ENCODE peak calls at places on chromosomes 1 and 21, in four cellular contexts. One of them, this sample, is unnamed.
A peak's percentile ranks its signal among the peaks of the same experiment; 100 is the strongest.

GRCh38 chr1:97377432-97378034 is 543.3 kb downstream of the DPYD start:
- DNase-seq in K562: no peak
- DNase-seq in IMR-90: no peak
- DNase-seq in GM12878: no peak
- DNase-seq in this sample: no peak

GRCh38 chr21:34908424-34909055 is 140.6 kb downstream of the RUNX1 start:
- DNase-seq in IMR-90: no peak
- DNase-seq in K562: peak; percentile 93
- DNase-seq in GM12878: no peak
- DNase-seq in this sample: no peak

GRCh38 chr1:72846891-72847290 is 564.6 kb upstream of the NEGR1 start:
- DNase-seq in K562: no peak
- DNase-seq in GM12878: no peak
- DNase-seq in IMR-90: no peak
- DNase-seq in this sample: no peak

GRCh38 chr1:109040627-109041613 is 982 bp downstream of the WDR47 start:
- DNase-seq in GM12878: no peak
- DNase-seq in K562: peak; percentile 36
- DNase-seq in IMR-90: no peak
- DNase-seq in this sample: peak; percentile 43

GRCh38 chr1:168728452-168729404 is at the start of gene DPT:
- DNase-seq in IMR-90: peak; percentile 9
- DNase-seq in K562: no peak
- DNase-seq in GM12878: no peak
- DNase-seq in this sample: no peak

GRCh38 chr1:159949123-159949522 is 3.7 kb upstream of the IGSF9 start:
- DNase-seq in K562: no peak
- DNase-seq in IMR-90: no peak
- DNase-seq in GM12878: no peak
- DNase-seq in this sample: no peak

GRCh38 chr1:14897080-14897449 is 256.5 kb upstream of the TMEM51 start:
- DNase-seq in K562: peak; percentile 73
- DNase-seq in IMR-90: peak; percentile 7
- DNase-seq in GM12878: no peak
- DNase-seq in this sample: no peak

GRCh38 chr1:81874461-81874860 is 73.7 kb downstream of the ADGRL2 start:
- DNase-seq in IMR-90: no peak
- DNase-seq in K562: no peak
- DNase-seq in GM12878: no peak
- DNase-seq in this sample: no peak

GRCh38 chr1:170369000-170369399 is 163.0 kb upstream of the GORAB start:
- DNase-seq in K562: no peak
- DNase-seq in IMR-90: no peak
- DNase-seq in GM12878: no peak
- DNase-seq in this sample: no peak

GRCh38 chr1:246602194-246602593 is 35.9 kb downstream of the CNST start:
- DNase-seq in IMR-90: peak; percentile 34
- DNase-seq in GM12878: no peak
- DNase-seq in K562: no peak
- DNase-seq in this sample: no peak

GRCh38 chr1:181318858-181319235 is 164.5 kb upstream of the CACNA1E start:
- DNase-seq in IMR-90: peak; percentile 4
- DNase-seq in K562: no peak
- DNase-seq in GM12878: no peak
- DNase-seq in this sample: no peak

GRCh38 chr1:201206152-201206551 is 15.5 kb downstream of the IGFN1 start:
- DNase-seq in K562: no peak
- DNase-seq in IMR-90: no peak
- DNase-seq in GM12878: no peak
- DNase-seq in this sample: no peak

GRCh38 chr1:91091812-91092211 is 70.0 kb upstream of the ZNF644 start:
- DNase-seq in GM12878: no peak
- DNase-seq in IMR-90: no peak
- DNase-seq in K562: no peak
- DNase-seq in this sample: peak; percentile 22

DNA sequence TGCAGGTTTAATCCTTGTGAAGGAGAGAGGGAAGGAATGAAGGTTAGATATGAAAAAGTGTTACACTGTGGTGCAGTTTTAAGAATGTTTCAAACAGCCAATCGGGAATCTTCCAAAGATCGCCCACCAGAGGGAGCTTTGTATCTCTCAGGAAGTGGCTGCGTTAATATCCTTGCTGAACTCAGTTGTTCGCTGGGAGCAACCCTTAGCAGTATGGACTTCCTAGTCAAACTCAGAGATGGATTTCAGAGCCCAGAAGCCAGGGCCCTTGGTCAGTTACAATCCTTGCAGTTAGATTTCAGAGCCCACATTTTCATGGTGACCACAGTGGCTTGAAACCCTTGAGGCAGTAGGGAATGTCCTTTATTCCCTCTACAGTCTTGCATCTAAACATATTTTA is 136.2 kb downstream of the NTNG1 start:
- DNase-seq in K562: no peak
- DNase-seq in GM12878: no peak
- DNase-seq in IMR-90: peak; percentile 36
- DNase-seq in this sample: peak; percentile 21
- TF ChIP-seq CTCF in K562: no peak
- TF ChIP-seq CTCF in GM12878: peak; percentile 51
- TF ChIP-seq CTCF in IMR-90: peak; percentile 30
- TF ChIP-seq CTCF in this sample: no peak

DNA sequence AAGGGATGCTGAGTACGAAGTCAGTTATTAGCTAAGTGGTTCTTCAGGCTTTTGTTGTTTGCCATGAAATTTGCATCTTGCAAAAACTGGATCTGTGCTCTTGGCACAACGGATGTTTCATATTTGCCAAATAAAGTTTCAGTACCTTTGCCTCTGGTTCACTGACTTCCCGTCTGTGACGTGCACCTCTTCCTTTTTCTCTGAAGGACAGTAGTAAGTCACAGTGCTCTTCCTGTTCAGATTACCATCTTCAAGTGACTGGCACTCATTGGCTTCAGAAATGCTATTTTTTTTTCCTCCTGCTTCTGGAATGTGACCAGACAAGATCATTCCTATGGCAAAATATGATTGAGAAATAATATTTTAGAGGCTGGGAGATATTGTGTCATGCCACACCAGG is 75.9 kb upstream of the GREM2 start:
- DNase-seq in K562: no peak
- DNase-seq in GM12878: no peak
- DNase-seq in IMR-90: no peak
- DNase-seq in this sample: no peak
- TF ChIP-seq FOS in K562: no peak
- TF ChIP-seq FOS in GM12878: no peak
- TF ChIP-seq FOS in IMR-90: no peak
- TF ChIP-seq FOS in this sample: no peak

GRCh38 chr1:10578070-10578469 is 103.3 kb downstream of the PEX14 start:
- DNase-seq in IMR-90: no peak
- DNase-seq in GM12878: no peak
- DNase-seq in K562: no peak
- DNase-seq in this sample: no peak
- TF ChIP-seq CTCF in IMR-90: no peak
- TF ChIP-seq CTCF in GM12878: no peak
- TF ChIP-seq CTCF in K562: no peak
- TF ChIP-seq CTCF in this sample: no peak

GRCh38 chr1:222068101-222068500 is 326.2 kb upstream of the DUSP10 start:
- DNase-seq in IMR-90: no peak
- DNase-seq in GM12878: no peak
- DNase-seq in K562: no peak
- DNase-seq in this sample: no peak
- TF ChIP-seq FOS in IMR-90: no peak
- TF ChIP-seq FOS in GM12878: no peak
- TF ChIP-seq FOS in K562: no peak
- TF ChIP-seq FOS in this sample: no peak

DNA sequence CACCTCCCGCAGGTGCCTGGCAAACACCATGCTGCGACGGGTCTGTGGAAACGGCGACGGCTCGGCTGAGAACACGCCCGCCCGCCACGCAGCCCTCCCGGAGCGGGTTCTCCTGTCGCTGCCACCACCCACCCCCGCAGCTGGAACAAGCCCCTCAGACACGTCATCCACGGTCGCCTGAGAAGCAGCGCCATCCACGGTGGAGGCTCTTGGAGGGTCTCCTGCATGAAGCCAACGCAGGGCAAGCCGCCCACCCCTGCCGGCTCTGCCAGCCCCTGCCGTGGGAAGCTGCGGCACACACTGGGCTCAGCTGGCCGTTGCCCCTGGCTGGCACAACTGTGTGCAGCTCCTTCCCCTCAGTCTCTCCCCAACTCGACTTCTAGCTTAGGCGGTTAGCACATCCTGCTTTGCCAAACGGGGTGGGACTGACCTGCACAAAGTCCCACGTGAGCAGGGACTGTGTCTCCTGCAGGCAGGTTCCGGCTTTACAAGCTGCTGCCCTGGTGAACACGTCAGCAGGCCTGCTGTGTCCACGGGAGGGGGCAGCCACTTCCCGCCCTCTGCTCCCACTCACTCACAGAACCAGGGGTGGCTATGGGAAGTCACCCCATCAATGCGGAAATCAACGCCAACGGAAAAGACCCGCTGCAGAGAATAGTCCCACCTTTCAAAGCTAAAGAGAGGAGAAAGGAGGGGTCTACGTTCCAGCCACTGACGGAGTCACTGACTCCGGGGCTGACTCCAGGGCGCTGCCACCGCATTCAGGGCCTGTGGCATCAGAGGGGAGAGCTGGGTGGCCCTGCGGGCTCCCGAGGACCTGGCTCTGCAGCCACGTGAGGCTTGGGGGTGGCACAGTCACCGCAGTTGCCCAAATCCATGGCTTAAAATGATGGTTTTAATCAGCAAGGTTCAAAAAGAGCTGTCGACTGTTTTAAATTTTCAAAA is 10.3 kb downstream of the POFUT2 start:
- DNase-seq in IMR-90: no peak
- DNase-seq in K562: no peak
- DNase-seq in GM12878: no peak
- DNase-seq in this sample: no peak
- TF ChIP-seq CTCF in IMR-90: no peak
- TF ChIP-seq CTCF in K562: no peak
- TF ChIP-seq CTCF in GM12878: no peak
- TF ChIP-seq CTCF in this sample: no peak

GRCh38 chr1:30778156-30778978 is 20.8 kb upstream of the LAPTM5 start:
- DNase-seq in GM12878: no peak
- DNase-seq in K562: peak; percentile 99
- DNase-seq in IMR-90: peak; percentile 85
- DNase-seq in this sample: peak; percentile 72
- TF ChIP-seq FOS in GM12878: peak; percentile 14
- TF ChIP-seq FOS in K562: peak; percentile 98
- TF ChIP-seq FOS in IMR-90: no peak
- TF ChIP-seq FOS in this sample: no peak

GRCh38 chr1:164440222-164440621 is 118.8 kb upstream of the PBX1 start:
- DNase-seq in K562: no peak
- DNase-seq in IMR-90: no peak
- DNase-seq in GM12878: no peak
- DNase-seq in this sample: no peak
- TF ChIP-seq CTCF in K562: no peak
- TF ChIP-seq CTCF in IMR-90: peak; percentile 31
- TF ChIP-seq CTCF in GM12878: no peak
- TF ChIP-seq CTCF in this sample: peak; percentile 1

GRCh38 chr1:234518876-234519275 is 39.9 kb upstream of the TARBP1 start:
- DNase-seq in GM12878: no peak
- DNase-seq in K562: no peak
- DNase-seq in IMR-90: no peak
- DNase-seq in this sample: no peak

GRCh38 chr1:234517087-234517802 is 38.3 kb upstream of the TARBP1 start:
- DNase-seq in IMR-90: no peak
- DNase-seq in K562: no peak
- DNase-seq in GM12878: no peak
- DNase-seq in this sample: no peak

GRCh38 chr1:234515821-234516241 is 36.9 kb upstream of the TARBP1 start:
- DNase-seq in IMR-90: peak; percentile 61
- DNase-seq in K562: no peak
- DNase-seq in GM12878: no peak
- DNase-seq in this sample: peak; percentile 87

GRCh38 chr1:234512376-234512965 is 33.5 kb upstream of the TARBP1 start:
- DNase-seq in K562: peak; percentile 43
- DNase-seq in IMR-90: no peak
- DNase-seq in GM12878: no peak
- DNase-seq in this sample: no peak

GRCh38 chr1:234515411-234515810 is 36.4 kb upstream of the TARBP1 start:
- DNase-seq in K562: no peak
- DNase-seq in GM12878: no peak
- DNase-seq in IMR-90: peak; percentile 59
- DNase-seq in this sample: no peak
- TF ChIP-seq FOS in K562: no peak
- TF ChIP-seq FOS in GM12878: no peak
- TF ChIP-seq FOS in IMR-90: no peak
- TF ChIP-seq FOS in this sample: no peak